ENCODE peak calls at places on chromosome 2, in four cellular contexts. Z is A549, F is K562, I is HepG2. S is an unnamed sample.

GRCh38 chr2:189164732-189165131 is 14.8 kb downstream of the COL5A2 start:
- DNase-seq in Z (peak; percentile 32), F (no peak), I (no peak), S (no peak)

GRCh38 chr2:172516299-172516698 is 39.6 kb upstream of the PDK1 start:
- DNase-seq in Z (peak; percentile 26), F (no peak), I (no peak), S (no peak)

GRCh38 chr2:8676191-8676914 is 5.5 kb upstream of the ID2 start:
- DNase-seq in Z (no peak), F (no peak), I (no peak), S (peak; percentile 48)

GRCh38 chr2:147099845-147100244 is 745.0 kb upstream of the ACVR2A start:
- DNase-seq in Z (no peak), F (no peak), I (no peak), S (no peak)

GRCh38 chr2:222288590-222289279 is 10.1 kb downstream of the PAX3 start:
- DNase-seq in Z (no peak), F (no peak), I (no peak), S (no peak)

GRCh38 chr2:178830451-178830850 is 23.2 kb upstream of the TTN start:
- DNase-seq in Z (no peak), F (no peak), I (no peak), S (no peak)

GRCh38 chr2:104078431-104079157 is 775.3 kb upstream of the POU3F3 start:
- DNase-seq in Z (peak; percentile 2), F (no peak), I (no peak), S (peak; percentile 26)

GRCh38 chr2:34261701-34262100 is 662.6 kb upstream of the FAM98A start:
- DNase-seq in Z (no peak), F (no peak), I (no peak), S (no peak)

GRCh38 chr2:30481323-30481800 is 34.3 kb downstream of the LCLAT1 start:
- DNase-seq in Z (no peak), F (peak; percentile 45), I (no peak), S (no peak)

GRCh38 chr2:66481100-66481549 is 46.2 kb downstream of the MEIS1 start:
- DNase-seq in Z (peak; percentile 22), F (peak; percentile 91), I (no peak), S (no peak)

GRCh38 chr2:235614900-235615712 is 121.3 kb downstream of the AGAP1 start:
- DNase-seq in Z (no peak), F (no peak), I (peak; percentile 53), S (no peak)

GRCh38 chr2:213065583-213066444 is 85.6 kb downstream of the IKZF2 start:
- DNase-seq in Z (peak; percentile 1), F (no peak), I (no peak), S (peak; percentile 31)

GRCh38 chr2:96734899-96735585 is 4.8 kb downstream of the LMAN2L start:
- DNase-seq in Z (no peak), F (peak; percentile 34), I (no peak), S (no peak)

GRCh38 chr2:215772003-215772402 is 241.3 kb downstream of the MREG start:
- DNase-seq in Z (peak; percentile 93), F (peak; percentile 60), I (peak; percentile 76), S (no peak)

GRCh38 chr2:233422050-233422639 is 67.9 kb downstream of the DGKD start:
- DNase-seq in Z (peak; percentile 97), F (peak; percentile 38), I (no peak), S (no peak)

GRCh38 chr2:144015655-144016245 is 504.2 kb downstream of the ZEB2 start:
- DNase-seq in Z (peak; percentile 61), F (no peak), I (no peak), S (no peak)

GRCh38 chr2:171763602-171764001 is 76.3 kb downstream of the DYNC1I2 start:
- DNase-seq in Z (no peak), F (no peak), I (peak; percentile 54), S (no peak)

GRCh38 chr2:57893347-57893746 is 153.3 kb upstream of the VRK2 start:
- DNase-seq in Z (no peak), F (no peak), I (no peak), S (no peak)

GRCh38 chr2:212494413-212495020 is 44.1 kb downstream of the ERBB4 start:
- DNase-seq in Z (no peak), F (no peak), I (no peak), S (no peak)

GRCh38 chr2:235005023-235005422 is 53.2 kb downstream of the SH3BP4 start:
- DNase-seq in Z (no peak), F (no peak), I (peak; percentile 39), S (no peak)

GRCh38 chr2:160022162-160022561 is 40.3 kb downstream of the PLA2R1 start:
- DNase-seq in Z (no peak), F (peak; percentile 14), I (no peak), S (no peak)

GRCh38 chr2:210997373-210997772 is 441.0 kb downstream of the CPS1 start:
- DNase-seq in Z (no peak), F (no peak), I (no peak), S (no peak)

GRCh38 chr2:214601852-214602251 is 191.0 kb downstream of the VWC2L start:
- DNase-seq in Z (no peak), F (no peak), I (no peak), S (no peak)

GRCh38 chr2:239328306-239329191 is 72.3 kb downstream of the HDAC4 start:
- DNase-seq in Z (no peak), F (peak; percentile 29), I (no peak), S (no peak)

GRCh38 chr2:190674966-190675650 is 26.2 kb downstream of the NAB1 start:
- DNase-seq in Z (no peak), F (no peak), I (no peak), S (no peak)

GRCh38 chr2:177633111-177633510 is 240.5 kb downstream of the AGPS start:
- DNase-seq in Z (no peak), F (no peak), I (no peak), S (no peak)

GRCh38 chr2:69565431-69565839 is 78.1 kb downstream of the AAK1 start:
- DNase-seq in Z (peak; percentile 70), F (peak; percentile 82), I (peak; percentile 61), S (peak; percentile 91)

GRCh38 chr2:96869824-96870630 is at the start of gene SEMA4C:
- DNase-seq in Z (peak; percentile 32), F (peak; percentile 78), I (no peak), S (peak; percentile 59)

GRCh38 chr2:220994841-220995240 is 577.3 kb downstream of the EPHA4 start:
- DNase-seq in Z (no peak), F (no peak), I (no peak), S (no peak)

GRCh38 chr2:120859814-120860578 is 124.3 kb downstream of the GLI2 start:
- DNase-seq in Z (no peak), F (no peak), I (no peak), S (no peak)

GRCh38 chr2:234996467-234997270 is 44.9 kb downstream of the SH3BP4 start:
- DNase-seq in Z (peak; percentile 59), F (no peak), I (peak; percentile 86), S (peak; percentile 80)

GRCh38 chr2:44169155-44169898 is 652 bp downstream of the PPM1B start:
- DNase-seq in Z (peak; percentile 57), F (peak; percentile 62), I (peak; percentile 24), S (peak; percentile 31)

GRCh38 chr2:133581027-133581760 is 12.9 kb upstream of the NCKAP5 start:
- DNase-seq in Z (no peak), F (no peak), I (no peak), S (peak; percentile 23)

DNA sequence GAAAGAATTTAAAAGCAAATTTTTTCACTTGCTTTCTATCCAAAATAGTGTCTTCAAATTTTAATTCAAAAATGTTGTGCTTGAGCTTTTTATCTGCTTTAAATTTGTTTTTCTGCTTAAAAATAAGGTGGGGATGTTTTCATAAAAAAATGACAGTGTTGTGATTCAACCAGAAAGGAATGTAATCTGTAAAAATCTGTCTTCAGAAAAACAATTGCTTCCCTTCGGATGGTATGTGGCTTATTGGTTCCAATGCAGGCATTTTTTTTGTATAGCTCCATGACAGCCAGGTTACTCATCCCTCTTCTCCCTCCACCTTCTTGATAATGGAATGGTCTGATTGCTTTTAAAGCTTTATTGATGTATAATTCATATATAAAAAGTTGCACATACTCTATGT is 363.6 kb upstream of the SPHKAP start:
- DNase-seq in Z (no peak), F (no peak), I (no peak), S (no peak)
- TF ChIP-seq HMGXB4 in Z (no peak), F (no peak), I (no peak), S (no peak)

DNA sequence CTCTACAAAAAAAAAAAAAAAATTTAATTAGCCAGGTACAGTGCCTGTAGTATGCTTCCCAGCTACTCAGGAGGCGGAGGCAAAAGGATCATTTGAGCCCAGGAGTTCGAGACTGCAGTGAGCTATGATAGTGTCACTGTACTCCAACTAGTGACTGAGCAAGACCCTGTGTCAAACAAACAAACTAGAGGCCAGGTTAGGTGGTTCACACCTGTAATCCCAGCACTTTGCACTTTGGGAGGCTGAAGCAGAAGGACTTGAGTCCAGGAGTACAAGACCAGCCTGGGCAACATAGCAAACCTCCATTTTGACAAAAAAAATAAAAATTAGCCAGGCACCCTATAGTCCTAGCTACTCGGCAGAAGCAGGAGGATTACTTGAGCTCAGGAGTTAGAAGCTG is 13.4 kb downstream of the HDLBP start:
- DNase-seq in Z (no peak), F (no peak), I (no peak), S (no peak)
- TF ChIP-seq HMGXB4 in Z (no peak), F (no peak), I (no peak), S (no peak)

DNA sequence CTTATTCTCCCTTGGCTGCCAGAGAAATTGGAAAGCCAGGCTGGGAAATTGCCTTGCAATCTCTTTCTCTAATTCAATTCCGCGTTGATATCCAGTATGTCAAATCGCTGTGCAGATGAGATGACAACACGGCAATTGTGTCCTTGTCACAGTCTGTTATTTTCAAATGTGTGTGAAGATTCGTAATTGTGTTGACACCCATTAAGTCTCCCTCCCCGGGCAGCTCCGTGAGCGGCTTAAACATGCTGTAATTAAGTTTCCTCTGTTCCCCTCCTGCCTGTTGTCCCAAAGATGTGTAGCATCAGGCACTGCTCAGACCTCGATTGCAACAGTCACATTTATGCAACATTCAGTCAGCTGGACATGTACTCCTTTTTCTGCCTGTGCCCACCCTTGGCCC is 209.5 kb downstream of the LPIN1 start:
- DNase-seq in Z (no peak), F (no peak), I (no peak), S (no peak)
- TF ChIP-seq HMGXB4 in Z (no peak), F (no peak), I (no peak), S (no peak)

DNA sequence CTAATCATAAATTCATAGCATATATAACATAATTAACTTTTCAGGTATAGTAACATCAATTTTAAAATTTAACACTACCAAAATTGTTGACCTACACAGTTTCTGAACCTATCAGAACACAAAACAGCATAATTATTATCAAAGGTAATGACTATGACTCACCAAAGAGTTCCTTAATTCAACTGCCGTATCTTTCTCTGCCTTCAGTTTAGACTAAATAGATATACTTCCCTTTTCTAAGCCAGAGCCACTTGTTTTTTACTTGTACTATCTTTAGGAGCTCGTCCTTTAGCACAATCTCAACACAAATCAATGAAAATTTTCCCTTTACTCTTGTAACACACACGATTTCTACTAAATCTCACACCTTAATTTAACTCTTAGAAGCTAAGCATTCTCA is 54.4 kb downstream of the CCDC88A start:
- DNase-seq in Z (no peak), F (peak; percentile 8), I (no peak), S (no peak)
- TF ChIP-seq HMGXB4 in Z (no peak), F (no peak), I (no peak), S (no peak)